ENCODE peak calls at places on chromosomes 16 and 17, in five cellular contexts. A is mammary epithelial cell, T is lower lobe of right lung, D is neural progenitor cell, L is BJ. Q is an unnamed sample.

GRCh38 chr16:50838165-50838564 is 96.3 kb downstream of the CYLD start:
- DNase-seq in A (peak), T (no peak), D (no peak), L (no peak), Q (no peak)

GRCh38 chr17:20263595-20263994 is 203.7 kb downstream of the LGALS9B start:
- DNase-seq in A (peak), T (no peak), D (no peak), L (peak), Q (no peak)

GRCh38 chr17:29844339-29845048 is 85.5 kb downstream of the SSH2 start:
- DNase-seq in A (no peak), T (no peak), D (peak), L (no peak), Q (no peak)

GRCh38 chr17:50979524-50979927 is 113.4 kb upstream of the TOB1 start:
- DNase-seq in A (no peak), T (no peak), D (no peak), L (no peak), Q (no peak)

GRCh38 chr17:17739388-17740066 is 58.3 kb downstream of the RAI1 start:
- DNase-seq in A (peak), T (no peak), D (peak), L (no peak), Q (no peak)

GRCh38 chr17:71163121-71163812 is 957.6 kb upstream of the SOX9 start:
- DNase-seq in A (no peak), T (no peak), D (no peak), L (no peak), Q (no peak)

GRCh38 chr17:40268141-40268712 is 19.5 kb upstream of the CDC6 start:
- DNase-seq in A (peak), T (no peak), D (no peak), L (no peak), Q (no peak)

GRCh38 chr17:35726609-35727460 is 4.6 kb upstream of the RASL10B start:
- DNase-seq in A (peak), T (no peak), D (no peak), L (peak), Q (peak)

GRCh38 chr16:51427081-51427480 is 276.0 kb upstream of the SALL1 start:
- DNase-seq in A (no peak), T (no peak), D (no peak), L (no peak), Q (no peak)

GRCh38 chr17:67557921-67558320 is 159.8 kb upstream of the NOL11 start:
- DNase-seq in A (no peak), T (no peak), D (no peak), L (no peak), Q (no peak)

GRCh38 chr16:54931757-54932660 is 1.3 kb downstream of the IRX5 start:
- DNase-seq in A (peak), T (peak), D (peak), L (no peak), Q (no peak)

GRCh38 chr17:7186241-7186640 is 7.1 kb upstream of the ASGR1 start:
- DNase-seq in A (no peak), T (peak), D (no peak), L (no peak), Q (no peak)

GRCh38 chr16:87704754-87705353 is 60.9 kb downstream of the KLHDC4 start:
- DNase-seq in A (no peak), T (no peak), D (no peak), L (no peak), Q (no peak)

GRCh38 chr16:9235837-9236236 is 144.4 kb downstream of the HAPSTR1 start:
- DNase-seq in A (no peak), T (no peak), D (no peak), L (no peak), Q (no peak)

GRCh38 chr17:79631640-79632431 is 21.0 kb upstream of the RBFOX3 start:
- DNase-seq in A (no peak), T (peak), D (no peak), L (no peak), Q (no peak)

GRCh38 chr17:2232244-2232638 is 71.3 kb downstream of the SMG6 start:
- DNase-seq in A (no peak), T (no peak), D (no peak), L (peak), Q (no peak)

GRCh38 chr16:86510465-86511261 is at the start of gene FOXF1:
- DNase-seq in A (peak), T (no peak), D (peak), L (no peak), Q (peak)

GRCh38 chr16:73019456-73020362 is 28.2 kb downstream of the ZFHX3 start:
- DNase-seq in A (no peak), T (no peak), D (no peak), L (no peak), Q (peak)

GRCh38 chr16:59330030-59330670 is 596.0 kb upstream of the GOT2 start:
- DNase-seq in A (no peak), T (no peak), D (peak), L (peak), Q (no peak)

GRCh38 chr17:77011173-77012011 is 129.4 kb upstream of the SEC14L1 start:
- DNase-seq in A (peak), T (peak), D (peak), L (no peak), Q (no peak)

GRCh38 chr16:54006693-54007092 is 279.9 kb downstream of the IRX3 start:
- DNase-seq in A (no peak), T (no peak), D (no peak), L (no peak), Q (no peak)

GRCh38 chr17:3915642-3916012 is 638 bp downstream of the P2RX1 start:
- DNase-seq in A (no peak), T (no peak), D (no peak), L (no peak), Q (no peak)
- H3K4me3 ChIP-seq in A (no peak), T (peak), D (no peak), L (no peak), Q (no peak)

GRCh38 chr17:57577751-57578607 is 167.1 kb downstream of the CCDC182 start:
- DNase-seq in A (peak), T (no peak), D (peak), L (no peak), Q (peak)
- H3K4me3 ChIP-seq in A (peak), T (peak), D (peak), L (peak), Q (peak)

DNA sequence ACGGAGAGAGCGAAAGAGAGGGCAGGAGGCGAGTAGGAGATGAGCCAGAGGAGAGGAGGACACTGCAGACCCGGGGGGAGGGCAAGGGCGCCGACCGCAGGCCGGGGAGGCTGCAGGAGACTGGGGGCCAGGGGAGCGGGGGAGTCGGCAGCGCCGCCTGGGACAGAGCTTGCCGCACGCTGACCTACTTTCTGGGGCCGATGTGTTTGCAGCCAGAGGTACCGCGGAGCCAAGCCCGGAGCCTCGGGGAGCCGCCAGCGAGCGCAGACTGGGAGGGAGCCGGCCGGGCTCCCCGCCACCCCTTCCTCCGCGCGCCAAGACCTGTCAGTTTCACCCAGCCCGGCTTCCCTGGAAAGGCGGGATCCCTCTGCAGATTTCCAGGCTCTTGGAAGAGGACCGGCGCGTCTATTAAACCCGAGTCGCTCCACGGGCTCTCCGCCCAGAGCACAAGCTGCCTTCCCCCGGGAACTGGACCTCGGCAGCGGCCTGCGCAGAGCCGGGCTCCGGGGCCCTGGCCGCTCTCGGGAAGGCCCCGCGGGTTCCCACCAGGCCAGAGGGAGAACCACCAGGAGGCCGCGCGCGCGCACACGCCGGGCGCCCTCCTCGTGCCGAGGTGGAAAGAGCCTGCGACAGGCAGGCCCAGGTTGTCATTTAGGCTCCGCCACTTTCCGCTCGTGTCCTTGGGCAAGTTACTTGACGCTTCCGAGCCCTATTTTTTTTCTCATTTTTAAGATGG is 74.5 kb downstream of the CMC2 start:
- DNase-seq in A (peak), T (peak), D (peak), L (no peak), Q (no peak)
- H3K4me3 ChIP-seq in A (peak), T (peak), D (peak), L (peak), Q (peak)

DNA sequence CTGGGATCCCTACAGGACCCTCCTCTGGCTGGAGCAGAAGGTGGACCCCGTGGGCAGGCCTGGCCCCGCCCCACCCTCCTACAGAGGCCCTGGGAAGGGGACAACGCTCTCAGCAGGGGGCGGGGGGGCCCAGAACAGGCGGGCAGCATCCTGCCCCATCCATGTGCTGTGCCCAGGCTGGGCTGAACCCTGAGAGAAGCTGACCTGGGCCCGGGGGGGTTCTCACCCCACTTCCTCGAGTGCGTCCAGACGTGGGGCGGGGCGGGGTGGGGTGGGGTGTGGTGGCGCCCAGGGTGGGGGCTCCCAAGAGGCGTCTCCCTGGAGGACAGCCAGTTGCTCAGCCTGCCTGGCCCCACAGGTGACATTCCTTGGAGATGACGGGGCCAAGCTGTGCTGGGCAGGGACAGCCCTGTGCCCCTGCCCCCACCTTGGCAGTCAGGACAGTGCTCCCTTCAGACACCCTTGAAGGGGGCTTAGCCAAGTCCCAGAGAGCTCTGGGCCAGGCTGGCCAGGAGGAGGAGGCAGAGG is 390 bp upstream of the UNC13D start:
- DNase-seq in A (peak), T (peak), D (no peak), L (no peak), Q (no peak)
- H3K4me3 ChIP-seq in A (no peak), T (peak), D (no peak), L (no peak), Q (no peak)

Q was measured in AG04450.